ENCODE peak calls at places on chromosome 18, in seven cellular contexts. M, F, Q, C, K, H and X are unnamed samples.
A peak's percentile ranks its signal among the peaks of the same experiment; 100 is the strongest.

GRCh38 chr18:22470511-22471181 is 52.9 kb upstream of the CTAGE1 start:
- DNase-seq in K (no peak), Q (no peak), M (peak; percentile 31), H (no peak), F (no peak), C (no peak), X (peak; percentile 80)

GRCh38 chr18:56097561-56098095 is 509.6 kb upstream of the TCF4 start:
- DNase-seq in H (no peak), M (no peak), F (no peak), Q (no peak), C (no peak), K (no peak), X (no peak)

GRCh38 chr18:69490072-69490471 is 89.4 kb downstream of the DOK6 start:
- DNase-seq in C (no peak), F (no peak), K (no peak), Q (no peak), M (no peak), H (no peak), X (no peak)

GRCh38 chr18:68391801-68392200 is 323.1 kb downstream of the TMX3 start:
- DNase-seq in M (no peak), H (no peak), Q (no peak), K (no peak), C (no peak), F (no peak), X (no peak)

GRCh38 chr18:33666915-33667314 is 88.9 kb downstream of the ASXL3 start:
- DNase-seq in H (no peak), K (no peak), F (no peak), C (no peak), M (peak; percentile 11), Q (no peak), X (no peak)

GRCh38 chr18:56326386-56327072 is 311.9 kb downstream of the TXNL1 start:
- DNase-seq in F (no peak), Q (no peak), K (no peak), M (no peak), H (no peak), C (no peak), X (no peak)

GRCh38 chr18:40355701-40356100 is 1599.3 kb upstream of the PIK3C3 start:
- DNase-seq in H (no peak), C (no peak), F (no peak), M (no peak), Q (no peak), K (no peak), X (no peak)

GRCh38 chr18:50410894-50411293 is 36.0 kb downstream of the SKA1 start:
- DNase-seq in H (no peak), Q (no peak), K (no peak), F (no peak), C (no peak), M (no peak), X (no peak)

GRCh38 chr18:69948919-69949537 is 1.4 kb upstream of the CD226 start:
- DNase-seq in C (no peak), F (no peak), Q (no peak), K (peak; percentile 16), M (peak; percentile 12), H (peak; percentile 36), X (peak; percentile 29)

GRCh38 chr18:7808992-7809391 is 241.9 kb downstream of the PTPRM start:
- DNase-seq in H (no peak), K (no peak), M (no peak), C (no peak), F (no peak), Q (no peak), X (no peak)

GRCh38 chr18:22549260-22549937 is 131.7 kb upstream of the CTAGE1 start:
- DNase-seq in M (no peak), C (no peak), H (no peak), K (no peak), F (no peak), Q (no peak), X (no peak)

GRCh38 chr18:52716926-52717325 is 376.9 kb downstream of the DCC start:
- DNase-seq in H (peak; percentile 15), M (peak; percentile 47), Q (no peak), C (no peak), K (no peak), F (no peak), X (no peak)

GRCh38 chr18:33375829-33376228 is 64.7 kb downstream of the CCDC178 start:
- DNase-seq in C (no peak), M (no peak), F (no peak), K (no peak), H (no peak), Q (no peak), X (no peak)

GRCh38 chr18:59823611-59824195 is 76.1 kb upstream of the PMAIP1 start:
- DNase-seq in H (peak; percentile 83), C (peak; percentile 38), M (peak; percentile 85), F (peak; percentile 83), Q (peak; percentile 70), K (no peak), X (peak; percentile 72)

GRCh38 chr18:5979176-5979888 is 84.0 kb upstream of the TMEM200C start:
- DNase-seq in M (no peak), K (no peak), F (no peak), C (no peak), Q (no peak), H (no peak), X (no peak)

GRCh38 chr18:59905686-59906091 is 5.9 kb downstream of the PMAIP1 start:
- DNase-seq in H (no peak), C (no peak), F (no peak), Q (no peak), M (no peak), K (no peak), X (no peak)

DNA sequence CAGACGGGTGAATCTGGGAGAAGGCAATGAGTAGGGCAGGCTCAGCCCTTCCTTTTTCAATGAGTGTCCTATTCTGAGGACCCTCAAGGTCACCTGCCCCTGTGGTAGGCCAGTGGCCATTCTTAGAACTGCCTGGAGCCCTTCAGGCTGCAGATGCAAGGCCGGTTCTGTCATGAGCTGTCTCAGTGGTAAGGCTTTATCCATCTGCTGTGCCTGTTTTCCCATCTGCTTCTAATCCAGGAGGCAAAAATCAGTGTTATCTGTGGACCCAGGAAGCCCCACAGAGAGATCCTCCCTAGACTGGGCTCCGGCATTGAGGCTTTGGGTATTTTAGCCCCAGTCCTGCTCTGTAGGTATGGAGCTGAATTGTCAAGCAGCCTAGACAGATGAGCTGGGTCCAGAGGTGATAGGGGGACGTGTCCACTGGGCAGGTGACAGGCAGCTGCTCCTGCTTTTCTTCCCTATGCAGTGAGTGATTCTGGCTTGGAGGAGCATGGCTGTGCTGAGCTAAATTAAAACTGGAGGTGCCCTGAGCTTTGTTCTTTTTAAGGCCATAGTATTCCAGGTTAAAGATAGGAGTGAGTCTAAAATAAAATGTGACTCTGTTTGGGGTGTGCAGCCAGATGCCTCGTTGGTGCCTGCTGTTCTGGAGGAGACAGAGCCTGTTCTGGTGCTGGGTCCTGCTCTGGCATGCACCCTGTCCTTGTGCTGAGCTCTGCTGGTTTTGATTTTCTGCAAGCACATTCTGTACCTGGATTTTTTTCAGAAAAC is 92.5 kb downstream of the FHOD3 start:
- DNase-seq in M (peak; percentile 47), Q (no peak), F (no peak), H (no peak), C (no peak), K (no peak), X (no peak)
- H3K27ac ChIP-seq in M (peak overlapping the region; percentile 85), Q (no peak overlapping the region), F (no peak overlapping the region), H (no peak overlapping the region), C (no peak overlapping the region), K (no peak overlapping the region), X (peak overlapping the region; percentile 23)

GRCh38 chr18:62669225-62669624 is 46.1 kb upstream of the PHLPP1 start:
- DNase-seq in C (no peak), Q (no peak), M (no peak), H (no peak), F (no peak), K (no peak), X (no peak)

GRCh38 chr18:62660741-62661140 is 54.6 kb upstream of the PHLPP1 start:
- DNase-seq in M (no peak), C (no peak), F (no peak), H (no peak), Q (no peak), K (no peak), X (no peak)

GRCh38 chr18:62659698-62660097 is 55.6 kb upstream of the PHLPP1 start:
- DNase-seq in Q (no peak), C (no peak), H (no peak), F (no peak), K (no peak), M (no peak), X (no peak)

GRCh38 chr18:62662799-62663173 is 52.6 kb upstream of the PHLPP1 start:
- DNase-seq in F (no peak), H (no peak), K (no peak), Q (no peak), M (no peak), C (no peak), X (no peak)

DNA sequence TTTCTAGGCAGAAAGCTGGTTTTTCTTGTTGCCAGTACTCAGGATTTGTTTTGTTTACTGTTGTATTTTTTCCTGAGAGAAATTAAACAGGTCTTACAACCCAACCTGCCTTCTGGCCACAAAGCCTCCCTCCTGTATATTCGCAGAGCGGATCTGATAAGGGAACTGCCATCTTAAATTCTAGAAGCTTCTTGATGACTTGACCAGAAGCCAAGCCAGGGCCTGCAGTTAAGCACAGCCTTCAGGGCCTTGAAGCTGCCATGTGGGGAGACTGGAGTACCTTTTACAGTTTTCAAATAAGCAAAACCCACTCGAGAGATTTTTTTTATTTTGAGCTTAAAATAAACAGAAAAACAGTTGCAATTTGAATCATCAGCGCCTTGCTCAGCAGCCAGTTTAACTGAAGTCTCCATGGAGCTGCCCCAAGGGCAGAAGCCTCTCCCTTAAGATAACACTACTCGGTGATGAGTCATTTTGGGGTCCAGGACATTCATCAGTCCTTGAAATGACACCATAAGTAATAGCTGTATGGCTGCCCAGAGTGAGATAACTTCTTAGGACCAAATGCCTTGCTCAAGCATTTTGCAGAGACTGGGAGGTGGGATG is 51.5 kb upstream of the PHLPP1 start:
- DNase-seq in H (peak; percentile 75), M (no peak), K (no peak), Q (no peak), C (no peak), F (no peak), X (no peak)
- H3K27ac ChIP-seq in H (no peak overlapping the region), M (no peak overlapping the region), K (no peak overlapping the region), Q (no peak overlapping the region), C (no peak overlapping the region), F (no peak overlapping the region), X (no peak overlapping the region)

DNA sequence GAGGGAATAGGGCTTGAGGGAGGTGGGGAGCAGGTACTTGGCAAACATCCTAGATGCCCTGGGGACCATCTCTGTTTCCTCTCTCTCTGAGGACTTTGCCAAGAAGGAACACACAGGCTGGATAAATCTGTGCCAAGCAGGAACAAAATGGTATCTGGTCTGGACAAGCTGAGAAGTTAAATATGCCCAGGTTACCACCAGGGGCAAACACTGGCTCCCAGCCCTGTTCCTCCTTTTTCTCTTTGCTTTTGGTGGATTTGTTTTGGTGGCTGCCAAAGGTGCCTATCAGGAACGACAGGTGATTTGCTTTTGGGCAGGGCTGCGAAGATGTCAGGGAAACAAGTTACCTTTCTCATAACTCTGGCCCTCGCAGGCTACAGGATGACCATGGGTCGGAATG is 227.5 kb upstream of the SMAD2 start:
- DNase-seq in Q (no peak), M (no peak), C (no peak), H (no peak), K (no peak), F (no peak), X (no peak)
- H3K27ac ChIP-seq in Q (no peak overlapping the region), M (no peak overlapping the region), C (no peak overlapping the region), H (no peak overlapping the region), K (no peak overlapping the region), F (no peak overlapping the region), X (no peak overlapping the region)

DNA sequence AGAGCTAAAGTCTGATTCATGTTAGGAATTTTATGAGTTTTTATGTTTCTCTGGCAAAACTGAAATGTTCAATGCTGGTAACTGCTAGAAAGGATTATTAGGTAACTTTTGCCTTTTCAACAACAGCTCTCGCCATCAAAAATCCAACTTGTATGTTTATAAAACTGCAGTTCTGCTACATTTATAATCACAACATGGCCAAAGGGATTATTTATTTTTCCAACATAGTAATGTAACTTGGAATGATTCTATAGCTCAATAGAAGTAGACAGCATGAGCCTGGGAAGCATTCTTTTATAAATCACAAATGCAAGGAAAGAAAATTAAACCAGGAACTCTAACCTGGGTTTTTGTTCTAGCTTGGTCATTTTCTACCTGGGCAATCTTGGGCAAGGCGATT is 470.9 kb downstream of the TGIF1 start:
- DNase-seq in K (no peak), M (no peak), C (no peak), Q (no peak), H (no peak), F (no peak), X (no peak)
- H3K27ac ChIP-seq in K (no peak overlapping the region), M (no peak overlapping the region), C (no peak overlapping the region), Q (no peak overlapping the region), H (no peak overlapping the region), F (no peak overlapping the region), X (no peak overlapping the region)